ENCODE peak calls at places on chromosomes 7 and 10, in seven cellular contexts. Q is NCI-H2171 treated with DMSO at 0.1 percent for 48 hours; W is effector memory CD4-positive, alpha-beta T cell; Y is CD8-positive, alpha-beta memory T cell; I is uterus; B is MV-4-11; L is choroid plexus epithelial cell. G is an unnamed sample.

GRCh38 chr10:6300106-6300783 is 97.5 kb downstream of the PFKFB3 start:
- DNase-seq in B (peak), Q (no peak), L (peak), Y (peak), W (peak), I (no peak), G (no peak)

GRCh38 chr10:96577037-96577436 is 9.8 kb downstream of the TM9SF3 start:
- DNase-seq in I (no peak), W (no peak), Q (no peak), B (no peak), L (no peak), Y (no peak), G (no peak)

GRCh38 chr10:55509168-55509567 is 708.1 kb upstream of the PCDH15 start:
- DNase-seq in B (no peak), I (no peak), Q (no peak), Y (no peak), W (no peak), L (no peak), G (no peak)

GRCh38 chr10:68550747-68551411 is 9.3 kb upstream of the TET1 start:
- DNase-seq in B (peak), I (peak), L (peak), Y (peak), Q (peak), W (no peak), G (peak)

GRCh38 chr10:49036638-49037037 is 78.7 kb downstream of the VSTM4 start:
- DNase-seq in Q (no peak), Y (no peak), L (no peak), I (no peak), W (no peak), B (no peak), G (no peak)

GRCh38 chr10:116683061-116683601 is 59.2 kb downstream of the HSPA12A start:
- DNase-seq in L (no peak), Y (no peak), Q (no peak), I (no peak), W (no peak), B (no peak), G (no peak)

GRCh38 chr10:101330236-101331225 is 23.4 kb upstream of the BTRC start:
- DNase-seq in L (peak), Q (no peak), W (no peak), B (no peak), Y (no peak), I (no peak), G (peak)

GRCh38 chr10:1426786-1427185 is 310.5 kb downstream of the ADARB2 start:
- DNase-seq in Y (no peak), W (no peak), Q (no peak), B (no peak), L (no peak), I (no peak), G (no peak)

GRCh38 chr7:17304926-17305325 is 6.5 kb downstream of the AHR start:
- DNase-seq in Q (no peak), W (no peak), I (no peak), Y (no peak), B (peak), L (peak), G (no peak)

GRCh38 chr10:78171633-78172032 is 138.0 kb downstream of the RPS24 start:
- DNase-seq in I (no peak), L (no peak), W (no peak), B (no peak), Q (peak), Y (no peak), G (no peak)

GRCh38 chr7:108178393-108178792 is 48.2 kb upstream of the LAMB4 start:
- DNase-seq in L (no peak), B (no peak), W (no peak), Y (no peak), Q (peak), I (no peak), G (no peak)

GRCh38 chr7:45695249-45695995 is 121.3 kb downstream of the ADCY1 start:
- DNase-seq in W (no peak), Y (no peak), B (no peak), I (no peak), L (no peak), Q (no peak), G (no peak)

GRCh38 chr10:72515455-72515854 is 110.4 kb downstream of the MICU1 start:
- DNase-seq in B (no peak), W (no peak), Q (no peak), I (no peak), Y (no peak), L (no peak), G (no peak)

GRCh38 chr7:134024729-134025128 is 102.4 kb upstream of the LRGUK start:
- DNase-seq in W (no peak), Y (no peak), B (no peak), I (no peak), L (peak), Q (no peak), G (no peak)

GRCh38 chr10:63707254-63707910 is 186.2 kb downstream of the REEP3 start:
- DNase-seq in B (peak), I (peak), Y (no peak), Q (no peak), L (peak), W (no peak), G (peak)

GRCh38 chr10:111934926-111935325 is 248.6 kb downstream of the GPAM start:
- DNase-seq in Q (no peak), I (no peak), Y (no peak), L (no peak), B (no peak), W (no peak), G (no peak)

GRCh38 chr10:97018251-97019212 is 167.2 kb downstream of the SLIT1 start:
- DNase-seq in W (no peak), Q (no peak), B (no peak), Y (no peak), I (no peak), L (no peak), G (no peak)

G was measured in GM04503.